ENCODE peak calls at places on chromosomes 16 and 17, in six cellular contexts. One of them, this sample, is unnamed. For H3K36me3, the result is how much of the 10 kb centered on the place peaks cover.

GRCh38 chr17:69709441-69709840 is 294.9 kb downstream of the MAP2K6 start:
- DNase-seq in IMR-90: no peak
- DNase-seq in H1: no peak
- DNase-seq in neuronal stem cell: no peak
- DNase-seq in mesenchymal stem cell: no peak
- DNase-seq in mesendoderm: no peak
- DNase-seq in this sample: no peak

GRCh38 chr16:89350701-89351380 is 133.3 kb downstream of the ZNF778 start:
- DNase-seq in IMR-90: peak
- DNase-seq in H1: no peak
- DNase-seq in neuronal stem cell: no peak
- DNase-seq in mesenchymal stem cell: peak
- DNase-seq in mesendoderm: no peak
- DNase-seq in this sample: no peak

GRCh38 chr16:29313559-29313887 is 93.0 kb downstream of the NPIPB11 start:
- DNase-seq in IMR-90: no peak
- DNase-seq in H1: no peak
- DNase-seq in neuronal stem cell: no peak
- DNase-seq in mesenchymal stem cell: no peak
- DNase-seq in mesendoderm: no peak
- DNase-seq in this sample: no peak

GRCh38 chr17:7589204-7589868 is 558 bp downstream of the SOX15 start:
- DNase-seq in IMR-90: peak
- DNase-seq in H1: peak
- DNase-seq in neuronal stem cell: peak
- DNase-seq in mesenchymal stem cell: peak
- DNase-seq in mesendoderm: peak
- DNase-seq in this sample: peak

GRCh38 chr16:27491894-27492587 is 57.7 kb downstream of the GTF3C1 start:
- DNase-seq in IMR-90: no peak
- DNase-seq in H1: no peak
- DNase-seq in neuronal stem cell: no peak
- DNase-seq in mesenchymal stem cell: no peak
- DNase-seq in mesendoderm: peak
- DNase-seq in this sample: peak

GRCh38 chr16:51392651-51393187 is 241.6 kb upstream of the SALL1 start:
- DNase-seq in IMR-90: peak
- DNase-seq in H1: peak
- DNase-seq in neuronal stem cell: no peak
- DNase-seq in mesenchymal stem cell: peak
- DNase-seq in mesendoderm: peak
- DNase-seq in this sample: no peak

GRCh38 chr17:46979023-46979870 is at the start of gene RPRML:
- DNase-seq in IMR-90: no peak
- DNase-seq in H1: peak
- DNase-seq in neuronal stem cell: peak
- DNase-seq in mesenchymal stem cell: peak
- DNase-seq in mesendoderm: peak
- DNase-seq in this sample: peak

GRCh38 chr16:8583199-8583598 is 7.1 kb downstream of the TMEM114 start:
- DNase-seq in IMR-90: peak
- DNase-seq in H1: no peak
- DNase-seq in neuronal stem cell: no peak
- DNase-seq in mesenchymal stem cell: peak
- DNase-seq in mesendoderm: no peak
- DNase-seq in this sample: no peak

GRCh38 chr17:57898487-57899311 is 48.9 kb upstream of the MRPS23 start:
- DNase-seq in IMR-90: peak
- DNase-seq in H1: peak
- DNase-seq in neuronal stem cell: peak
- DNase-seq in mesenchymal stem cell: peak
- DNase-seq in mesendoderm: peak
- DNase-seq in this sample: peak

GRCh38 chr16:4800290-4801041 is 2.0 kb downstream of the ROGDI start:
- DNase-seq in IMR-90: no peak
- DNase-seq in H1: no peak
- DNase-seq in neuronal stem cell: no peak
- DNase-seq in mesenchymal stem cell: no peak
- DNase-seq in mesendoderm: no peak
- DNase-seq in this sample: no peak

GRCh38 chr16:64615647-64616280 is 506.1 kb downstream of the CDH11 start:
- DNase-seq in IMR-90: peak
- DNase-seq in H1: peak
- DNase-seq in neuronal stem cell: peak
- DNase-seq in mesenchymal stem cell: peak
- DNase-seq in mesendoderm: peak
- DNase-seq in this sample: no peak

GRCh38 chr16:19138601-19139000 is 24.8 kb downstream of the ITPRIPL2 start:
- DNase-seq in IMR-90: peak
- DNase-seq in H1: no peak
- DNase-seq in neuronal stem cell: no peak
- DNase-seq in mesenchymal stem cell: peak
- DNase-seq in mesendoderm: peak
- DNase-seq in this sample: peak

DNA sequence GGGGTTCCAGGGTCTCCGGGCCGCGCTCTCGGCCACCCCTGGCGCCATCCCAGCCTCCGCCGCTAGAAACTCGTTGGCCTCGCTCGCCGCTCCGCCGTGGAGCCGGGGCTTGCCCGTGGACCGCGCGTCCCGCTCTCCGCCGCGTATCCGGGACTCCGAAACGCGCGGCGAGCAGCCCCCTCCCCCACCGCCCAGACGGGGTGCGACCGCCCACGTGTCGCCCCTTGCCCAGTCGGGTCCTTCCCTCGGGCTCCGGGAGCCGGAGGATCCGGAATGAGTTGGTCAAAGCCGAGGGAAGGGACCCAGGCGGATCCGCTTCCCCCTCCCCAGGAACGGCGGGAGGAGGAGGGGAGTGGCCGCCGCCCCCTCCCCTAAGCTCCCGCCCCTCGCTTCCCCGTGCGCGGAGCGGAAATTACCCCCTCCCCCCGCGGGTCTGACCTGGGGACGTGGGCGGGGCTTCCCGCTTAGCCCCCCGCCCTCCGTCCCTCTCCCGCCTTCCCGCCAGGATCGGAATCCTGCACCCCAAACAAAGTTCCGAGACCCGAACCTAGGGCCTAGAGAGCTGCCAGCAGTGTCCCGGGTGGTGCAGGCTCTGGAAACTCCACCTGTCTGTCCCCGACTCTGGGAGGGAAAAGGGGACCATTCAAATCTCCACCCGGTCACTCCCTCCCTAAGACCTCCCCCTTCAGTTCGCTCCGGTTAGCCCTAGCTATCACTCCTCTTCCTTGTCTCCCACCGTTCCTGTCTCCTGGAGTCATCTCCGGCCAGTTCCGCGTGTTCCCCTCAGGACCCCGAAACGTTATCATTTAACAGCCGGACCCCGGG is 1.1 kb upstream of the IGF2BP1 start:
- DNase-seq in IMR-90: no peak
- DNase-seq in H1: peak
- DNase-seq in neuronal stem cell: peak
- DNase-seq in mesenchymal stem cell: peak
- DNase-seq in mesendoderm: peak
- DNase-seq in this sample: peak
- H2BK5ac ChIP-seq in IMR-90: no peak
- H2BK5ac ChIP-seq in H1: peak
- H2BK5ac ChIP-seq in neuronal stem cell: peak
- H2BK5ac ChIP-seq in mesenchymal stem cell: no peak
- H2BK5ac ChIP-seq in mesendoderm: peak
- H2BK5ac ChIP-seq in this sample: peak

GRCh38 chr17:4182043-4182442 is 39.0 kb downstream of the CYB5D2 start:
- DNase-seq in IMR-90: no peak
- DNase-seq in H1: no peak
- DNase-seq in neuronal stem cell: no peak
- DNase-seq in mesenchymal stem cell: no peak
- DNase-seq in mesendoderm: no peak
- DNase-seq in this sample: no peak
- H3K36me3 ChIP-seq in IMR-90: half or more
- H3K36me3 ChIP-seq in H1: half or more
- H3K36me3 ChIP-seq in neuronal stem cell: half or more
- H3K36me3 ChIP-seq in mesenchymal stem cell: half or more
- H3K36me3 ChIP-seq in mesendoderm: under half
- H3K36me3 ChIP-seq in this sample: half or more

GRCh38 chr16:53055603-53056527 is 1.1 kb downstream of the CHD9 start:
- DNase-seq in IMR-90: peak
- DNase-seq in H1: peak
- DNase-seq in neuronal stem cell: peak
- DNase-seq in mesenchymal stem cell: peak
- DNase-seq in mesendoderm: peak
- DNase-seq in this sample: no peak
- H2AK5ac ChIP-seq in IMR-90: peak
- H2AK5ac ChIP-seq in H1: peak
- H2AK5ac ChIP-seq in neuronal stem cell: no peak
- H2AK5ac ChIP-seq in mesenchymal stem cell: peak
- H2AK5ac ChIP-seq in mesendoderm: no peak
- H2AK5ac ChIP-seq in this sample: no peak

DNA sequence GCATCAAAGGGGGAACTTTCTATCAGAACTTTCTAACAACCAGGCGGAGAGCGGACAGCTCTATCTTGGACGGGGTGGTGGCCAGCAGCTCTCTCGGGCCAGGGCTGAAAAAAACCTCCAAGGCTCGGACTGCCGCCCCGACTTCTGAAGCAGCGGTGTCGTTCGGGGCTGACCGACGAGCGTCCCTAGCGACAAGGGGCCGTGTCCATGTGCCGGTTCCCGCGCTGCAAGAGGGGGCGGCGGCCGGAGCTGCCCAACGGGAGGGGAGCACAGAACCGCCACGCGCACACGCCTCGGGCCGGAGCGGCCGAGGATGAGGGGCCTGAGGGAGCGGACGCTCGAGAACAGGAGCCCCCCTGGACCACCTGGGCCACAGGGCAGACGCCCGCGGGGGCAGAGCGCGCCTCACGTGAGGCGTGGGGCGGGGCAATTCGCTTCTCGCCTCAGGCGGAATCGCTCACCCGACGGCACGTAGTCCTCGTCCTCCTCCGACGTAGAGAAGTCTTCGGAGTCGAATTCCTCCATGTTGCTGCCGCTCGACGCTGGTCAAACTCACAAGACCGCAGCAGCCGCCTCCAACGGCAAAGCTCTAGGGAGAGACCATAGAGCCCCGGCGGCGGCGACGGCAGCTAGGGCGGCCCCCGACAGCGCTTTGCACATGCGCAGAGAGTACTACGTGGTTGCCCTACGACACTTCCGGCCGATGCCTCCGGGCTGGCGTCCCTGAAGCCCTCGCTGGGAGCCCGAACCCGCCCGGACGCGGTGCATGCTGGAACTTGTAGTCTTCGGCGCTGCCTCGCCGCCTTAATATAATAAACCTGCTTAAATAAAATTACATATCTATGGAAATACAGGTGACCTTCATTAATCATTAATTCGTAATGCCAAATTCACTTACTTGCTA is at the start of gene CFDP1:
- DNase-seq in IMR-90: peak
- DNase-seq in H1: peak
- DNase-seq in neuronal stem cell: peak
- DNase-seq in mesenchymal stem cell: peak
- DNase-seq in mesendoderm: peak
- DNase-seq in this sample: peak
- H2BK5ac ChIP-seq in IMR-90: peak
- H2BK5ac ChIP-seq in H1: peak
- H2BK5ac ChIP-seq in neuronal stem cell: peak
- H2BK5ac ChIP-seq in mesenchymal stem cell: peak
- H2BK5ac ChIP-seq in mesendoderm: peak
- H2BK5ac ChIP-seq in this sample: peak

GRCh38 chr17:80138856-80139426 is 8.0 kb downstream of the EIF4A3 start:
- DNase-seq in IMR-90: no peak
- DNase-seq in H1: no peak
- DNase-seq in neuronal stem cell: no peak
- DNase-seq in mesenchymal stem cell: no peak
- DNase-seq in mesendoderm: no peak
- DNase-seq in this sample: peak
- H3K36me3 ChIP-seq in IMR-90: half or more
- H3K36me3 ChIP-seq in H1: half or more
- H3K36me3 ChIP-seq in neuronal stem cell: half or more
- H3K36me3 ChIP-seq in mesenchymal stem cell: half or more
- H3K36me3 ChIP-seq in mesendoderm: under half
- H3K36me3 ChIP-seq in this sample: half or more

GRCh38 chr16:73275024-73275423 is 227.1 kb upstream of the ZFHX3 start:
- DNase-seq in IMR-90: no peak
- DNase-seq in H1: no peak
- DNase-seq in neuronal stem cell: no peak
- DNase-seq in mesenchymal stem cell: no peak
- DNase-seq in mesendoderm: no peak
- DNase-seq in this sample: no peak

GRCh38 chr16:73274140-73274539 is 226.2 kb upstream of the ZFHX3 start:
- DNase-seq in IMR-90: no peak
- DNase-seq in H1: no peak
- DNase-seq in neuronal stem cell: no peak
- DNase-seq in mesenchymal stem cell: no peak
- DNase-seq in mesendoderm: no peak
- DNase-seq in this sample: no peak

GRCh38 chr16:73279451-73279850 is 231.5 kb upstream of the ZFHX3 start:
- DNase-seq in IMR-90: no peak
- DNase-seq in H1: no peak
- DNase-seq in neuronal stem cell: no peak
- DNase-seq in mesenchymal stem cell: no peak
- DNase-seq in mesendoderm: no peak
- DNase-seq in this sample: no peak

GRCh38 chr16:73277066-73277465 is 229.1 kb upstream of the ZFHX3 start:
- DNase-seq in IMR-90: no peak
- DNase-seq in H1: no peak
- DNase-seq in neuronal stem cell: no peak
- DNase-seq in mesenchymal stem cell: no peak
- DNase-seq in mesendoderm: no peak
- DNase-seq in this sample: no peak

GRCh38 chr16:73275448-73275847 is 227.5 kb upstream of the ZFHX3 start:
- DNase-seq in IMR-90: no peak
- DNase-seq in H1: no peak
- DNase-seq in neuronal stem cell: no peak
- DNase-seq in mesenchymal stem cell: no peak
- DNase-seq in mesendoderm: no peak
- DNase-seq in this sample: no peak
- H2AK5ac ChIP-seq in IMR-90: no peak
- H2AK5ac ChIP-seq in H1: no peak
- H2AK5ac ChIP-seq in neuronal stem cell: no peak
- H2AK5ac ChIP-seq in mesenchymal stem cell: no peak
- H2AK5ac ChIP-seq in mesendoderm: no peak
- H2AK5ac ChIP-seq in this sample: no peak

GRCh38 chr17:59152925-59153324 is 2.1 kb downstream of the SKA2 start:
- DNase-seq in IMR-90: no peak
- DNase-seq in H1: no peak
- DNase-seq in neuronal stem cell: no peak
- DNase-seq in mesenchymal stem cell: no peak
- DNase-seq in mesendoderm: no peak
- DNase-seq in this sample: no peak

GRCh38 chr17:59151591-59151990 is 3.4 kb downstream of the SKA2 start:
- DNase-seq in IMR-90: no peak
- DNase-seq in H1: no peak
- DNase-seq in neuronal stem cell: no peak
- DNase-seq in mesenchymal stem cell: peak
- DNase-seq in mesendoderm: peak
- DNase-seq in this sample: no peak

GRCh38 chr17:59154335-59154720 is 658 bp downstream of the SKA2 start:
- DNase-seq in IMR-90: peak
- DNase-seq in H1: peak
- DNase-seq in neuronal stem cell: peak
- DNase-seq in mesenchymal stem cell: peak
- DNase-seq in mesendoderm: peak
- DNase-seq in this sample: peak

GRCh38 chr17:59154721-59155438 is at the start of gene SKA2:
- DNase-seq in IMR-90: no peak
- DNase-seq in H1: peak
- DNase-seq in neuronal stem cell: peak
- DNase-seq in mesenchymal stem cell: peak
- DNase-seq in mesendoderm: peak
- DNase-seq in this sample: peak

GRCh38 chr17:59155439-59156177 is at the start of gene PRR11:
- DNase-seq in IMR-90: peak
- DNase-seq in H1: peak
- DNase-seq in neuronal stem cell: no peak
- DNase-seq in mesenchymal stem cell: no peak
- DNase-seq in mesendoderm: no peak
- DNase-seq in this sample: peak
- H2BK5ac ChIP-seq in IMR-90: peak
- H2BK5ac ChIP-seq in H1: peak
- H2BK5ac ChIP-seq in neuronal stem cell: peak
- H2BK5ac ChIP-seq in mesenchymal stem cell: peak
- H2BK5ac ChIP-seq in mesendoderm: peak
- H2BK5ac ChIP-seq in this sample: peak